ENCODE peak calls at places on chromosome 18, in four cellular contexts. One of them, this sample, is unnamed.

GRCh38 chr18:51559198-51559901 is 361.9 kb upstream of the MEX3C start:
- DNase-seq in progenitor cell of endocrine pancreas: no peak
- DNase-seq in heart right ventricle: no peak
- DNase-seq in neural progenitor cell: no peak
- DNase-seq in this sample: no peak

GRCh38 chr18:65768379-65768778 is 17.6 kb downstream of the CDH7 start:
- DNase-seq in neural progenitor cell: no peak
- DNase-seq in heart right ventricle: no peak
- DNase-seq in progenitor cell of endocrine pancreas: no peak
- DNase-seq in this sample: peak; percentile 42

GRCh38 chr18:32552421-32553030 is 81.8 kb upstream of the GAREM1 start:
- DNase-seq in neural progenitor cell: peak; percentile 81
- DNase-seq in heart right ventricle: peak; percentile 12
- DNase-seq in progenitor cell of endocrine pancreas: peak; percentile 23
- DNase-seq in this sample: peak; percentile 68

GRCh38 chr18:21672868-21673267 is 31.7 kb downstream of the ABHD3 start:
- DNase-seq in neural progenitor cell: no peak
- DNase-seq in heart right ventricle: peak; percentile 27
- DNase-seq in progenitor cell of endocrine pancreas: no peak
- DNase-seq in this sample: peak; percentile 89

GRCh38 chr18:5057348-5058012 is 139.6 kb downstream of the AKAIN1 start:
- DNase-seq in neural progenitor cell: peak; percentile 85
- DNase-seq in heart right ventricle: peak; percentile 29
- DNase-seq in progenitor cell of endocrine pancreas: peak; percentile 53
- DNase-seq in this sample: peak; percentile 28

GRCh38 chr18:76391038-76391437 is 104.0 kb downstream of the ZNF516 start:
- DNase-seq in neural progenitor cell: no peak
- DNase-seq in progenitor cell of endocrine pancreas: no peak
- DNase-seq in heart right ventricle: no peak
- DNase-seq in this sample: no peak

GRCh38 chr18:49431563-49431962 is 28.9 kb downstream of the DYM start:
- DNase-seq in progenitor cell of endocrine pancreas: no peak
- DNase-seq in neural progenitor cell: no peak
- DNase-seq in heart right ventricle: no peak
- DNase-seq in this sample: peak; percentile 49

GRCh38 chr18:45014047-45014501 is 333.4 kb downstream of the SETBP1 start:
- DNase-seq in progenitor cell of endocrine pancreas: no peak
- DNase-seq in neural progenitor cell: peak; percentile 32
- DNase-seq in heart right ventricle: no peak
- DNase-seq in this sample: peak; percentile 80

GRCh38 chr18:79574938-79575525 is 104.6 kb upstream of the CTDP1 start:
- DNase-seq in progenitor cell of endocrine pancreas: no peak
- DNase-seq in neural progenitor cell: no peak
- DNase-seq in heart right ventricle: no peak
- DNase-seq in this sample: no peak

GRCh38 chr18:27073404-27073830 is 111.7 kb downstream of the CHST9 start:
- DNase-seq in heart right ventricle: no peak
- DNase-seq in neural progenitor cell: no peak
- DNase-seq in progenitor cell of endocrine pancreas: no peak
- DNase-seq in this sample: no peak

GRCh38 chr18:46333371-46334199 is 229.4 kb downstream of the HAUS1 start:
- DNase-seq in neural progenitor cell: peak; percentile 86
- DNase-seq in progenitor cell of endocrine pancreas: peak; percentile 47
- DNase-seq in heart right ventricle: peak; percentile 64
- DNase-seq in this sample: peak; percentile 17

GRCh38 chr18:78129260-78129659 is 850.4 kb upstream of the SALL3 start:
- DNase-seq in neural progenitor cell: no peak
- DNase-seq in progenitor cell of endocrine pancreas: no peak
- DNase-seq in heart right ventricle: no peak
- DNase-seq in this sample: no peak

GRCh38 chr18:13213036-13213795 is 5.3 kb upstream of the LDLRAD4 start:
- DNase-seq in progenitor cell of endocrine pancreas: no peak
- DNase-seq in neural progenitor cell: no peak
- DNase-seq in heart right ventricle: no peak
- DNase-seq in this sample: no peak

GRCh38 chr18:4242431-4243161 is 212.5 kb downstream of the DLGAP1 start:
- DNase-seq in neural progenitor cell: no peak
- DNase-seq in progenitor cell of endocrine pancreas: no peak
- DNase-seq in heart right ventricle: no peak
- DNase-seq in this sample: no peak

GRCh38 chr18:68399721-68400120 is 315.2 kb downstream of the TMX3 start:
- DNase-seq in heart right ventricle: no peak
- DNase-seq in neural progenitor cell: no peak
- DNase-seq in progenitor cell of endocrine pancreas: no peak
- DNase-seq in this sample: no peak

GRCh38 chr18:76064998-76065397 is 430.0 kb downstream of the ZNF516 start:
- DNase-seq in heart right ventricle: no peak
- DNase-seq in progenitor cell of endocrine pancreas: no peak
- DNase-seq in neural progenitor cell: peak; percentile 52
- DNase-seq in this sample: peak; percentile 3

GRCh38 chr18:9334351-9335254 is at the start of gene TWSG1:
- DNase-seq in heart right ventricle: peak; percentile 95
- DNase-seq in neural progenitor cell: peak; percentile 98
- DNase-seq in progenitor cell of endocrine pancreas: peak; percentile 93
- DNase-seq in this sample: peak; percentile 74
- TF ChIP-seq CTCF in heart right ventricle: peak; percentile 45
- TF ChIP-seq CTCF in neural progenitor cell: peak; percentile 53
- TF ChIP-seq CTCF in progenitor cell of endocrine pancreas: peak; percentile 45
- TF ChIP-seq CTCF in this sample: peak; percentile 48

DNA sequence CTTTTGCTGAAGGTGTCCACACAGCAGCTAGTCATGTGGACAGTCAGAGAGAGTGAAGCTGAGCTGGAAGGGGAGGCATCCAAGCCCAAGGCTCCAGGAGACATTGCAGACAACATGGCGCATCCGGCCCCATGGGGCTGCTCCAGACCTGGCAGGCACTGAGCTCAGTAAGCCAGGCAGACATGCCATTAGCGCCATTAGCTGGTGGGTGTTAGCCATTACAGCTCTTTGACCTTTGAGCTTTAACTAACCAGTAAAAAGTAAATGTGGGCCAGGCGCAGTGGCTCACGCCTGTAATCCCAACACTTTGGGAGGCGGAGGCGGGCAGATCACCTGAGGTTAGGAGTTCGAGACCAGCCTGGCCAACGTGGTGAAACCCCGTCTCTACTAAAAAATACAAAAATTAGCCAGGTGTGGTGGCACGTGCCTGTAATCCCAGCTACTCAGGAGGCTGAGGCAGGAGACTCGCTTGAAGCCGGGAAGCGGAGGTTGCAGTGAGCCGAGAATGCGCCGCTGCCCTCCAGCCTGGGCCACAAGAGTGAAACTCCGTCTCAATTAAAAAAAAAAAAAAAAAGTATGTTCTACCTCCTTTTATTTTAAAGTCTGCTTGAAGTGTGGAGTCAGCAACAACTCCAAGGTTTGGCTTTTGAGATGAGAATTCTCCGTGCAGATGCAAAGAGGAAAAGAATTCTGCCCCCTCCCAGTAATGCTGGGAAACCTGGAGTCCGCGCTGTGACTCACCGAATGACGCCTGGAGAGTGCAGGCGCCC is 69.4 kb downstream of the TWSG1 start:
- DNase-seq in heart right ventricle: no peak
- DNase-seq in neural progenitor cell: peak; percentile 26
- DNase-seq in progenitor cell of endocrine pancreas: no peak
- DNase-seq in this sample: no peak
- TF ChIP-seq CTCF in heart right ventricle: no peak
- TF ChIP-seq CTCF in neural progenitor cell: peak; percentile 27
- TF ChIP-seq CTCF in progenitor cell of endocrine pancreas: no peak
- TF ChIP-seq CTCF in this sample: no peak

DNA sequence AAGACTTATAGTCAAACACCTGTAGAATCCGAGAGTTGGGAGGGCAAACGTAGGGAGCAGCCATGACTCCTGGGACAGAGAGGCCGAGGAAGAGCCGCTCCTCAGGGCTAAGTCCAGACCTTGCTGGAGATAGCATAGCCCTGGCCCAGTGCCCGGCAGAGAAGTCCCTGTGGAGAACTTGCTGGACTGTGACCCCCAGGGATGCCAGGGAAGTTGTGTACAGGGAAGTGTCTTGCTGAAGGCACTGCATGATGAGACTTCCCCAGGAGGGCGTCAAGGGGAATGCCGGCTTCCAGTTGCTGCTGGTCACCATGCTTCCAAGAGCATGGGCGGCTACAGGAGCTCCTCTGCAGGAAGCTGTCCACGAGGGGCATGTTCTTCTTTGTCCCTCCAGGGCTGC is 8.6 kb upstream of the CNDP1 start:
- DNase-seq in progenitor cell of endocrine pancreas: no peak
- DNase-seq in neural progenitor cell: no peak
- DNase-seq in heart right ventricle: peak; percentile 40
- DNase-seq in this sample: no peak
- TF ChIP-seq CTCF in progenitor cell of endocrine pancreas: no peak
- TF ChIP-seq CTCF in neural progenitor cell: no peak
- TF ChIP-seq CTCF in heart right ventricle: no peak
- TF ChIP-seq CTCF in this sample: no peak

GRCh38 chr18:60981651-60982050 is 351.6 kb upstream of the CDH20 start:
- DNase-seq in progenitor cell of endocrine pancreas: no peak
- DNase-seq in neural progenitor cell: no peak
- DNase-seq in heart right ventricle: no peak
- DNase-seq in this sample: no peak
- TF ChIP-seq CTCF in progenitor cell of endocrine pancreas: no peak
- TF ChIP-seq CTCF in neural progenitor cell: no peak
- TF ChIP-seq CTCF in heart right ventricle: no peak
- TF ChIP-seq CTCF in this sample: no peak

GRCh38 chr18:58578835-58579560 is 49.9 kb downstream of the ALPK2 start:
- DNase-seq in progenitor cell of endocrine pancreas: no peak
- DNase-seq in neural progenitor cell: no peak
- DNase-seq in heart right ventricle: no peak
- DNase-seq in this sample: peak; percentile 22

GRCh38 chr18:58579561-58580047 is 49.3 kb downstream of the ALPK2 start:
- DNase-seq in progenitor cell of endocrine pancreas: no peak
- DNase-seq in heart right ventricle: no peak
- DNase-seq in neural progenitor cell: no peak
- DNase-seq in this sample: no peak

GRCh38 chr18:58580078-58580477 is 48.8 kb downstream of the ALPK2 start:
- DNase-seq in heart right ventricle: no peak
- DNase-seq in progenitor cell of endocrine pancreas: no peak
- DNase-seq in neural progenitor cell: no peak
- DNase-seq in this sample: no peak

GRCh38 chr18:58581265-58581664 is 47.6 kb downstream of the ALPK2 start:
- DNase-seq in progenitor cell of endocrine pancreas: no peak
- DNase-seq in heart right ventricle: no peak
- DNase-seq in neural progenitor cell: no peak
- DNase-seq in this sample: peak; percentile 45

DNA sequence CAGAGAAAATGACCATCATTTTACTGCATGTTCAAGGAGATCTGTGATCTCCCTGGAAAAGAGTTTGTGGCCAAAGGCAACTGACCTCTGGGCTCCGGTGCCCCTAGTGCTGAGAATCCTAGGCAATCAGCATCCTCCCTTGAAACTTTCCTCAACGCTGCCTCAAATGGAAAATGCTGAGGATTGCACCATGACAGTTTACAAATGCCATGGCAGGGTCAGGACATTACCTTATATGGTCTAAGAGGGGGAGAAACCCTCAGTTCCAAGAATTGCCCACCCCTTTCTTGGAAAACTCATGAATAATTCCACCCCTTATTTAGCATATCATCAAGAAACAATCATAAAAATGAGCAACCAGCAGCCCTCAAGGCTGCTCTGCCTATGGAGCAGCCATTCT is 48.3 kb downstream of the ALPK2 start:
- DNase-seq in progenitor cell of endocrine pancreas: no peak
- DNase-seq in heart right ventricle: no peak
- DNase-seq in neural progenitor cell: peak; percentile 38
- DNase-seq in this sample: no peak
- TF ChIP-seq CTCF in progenitor cell of endocrine pancreas: no peak
- TF ChIP-seq CTCF in heart right ventricle: no peak
- TF ChIP-seq CTCF in neural progenitor cell: peak; percentile 30
- TF ChIP-seq CTCF in this sample: no peak

DNA sequence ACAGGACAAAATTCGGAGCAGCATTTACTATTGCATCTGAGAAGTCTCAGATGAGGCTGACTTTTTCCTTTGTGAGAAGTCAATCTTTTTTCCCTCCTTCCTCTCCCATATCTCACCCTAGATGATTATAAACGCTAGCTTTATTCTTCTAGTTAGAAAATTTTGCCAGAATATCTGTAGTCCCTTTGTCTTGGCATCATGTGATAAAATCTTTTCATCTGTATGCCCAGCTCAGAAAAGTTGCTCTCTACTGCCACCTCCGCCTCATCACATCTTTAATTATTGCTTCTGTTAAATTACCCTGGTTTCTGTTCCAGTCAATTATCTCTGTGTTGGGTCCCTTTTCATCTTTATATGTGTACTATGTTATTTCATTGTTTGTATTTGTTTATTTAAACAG is 210.8 kb upstream of the SLC35G4 start:
- DNase-seq in progenitor cell of endocrine pancreas: no peak
- DNase-seq in neural progenitor cell: no peak
- DNase-seq in heart right ventricle: no peak
- DNase-seq in this sample: no peak
- TF ChIP-seq CTCF in progenitor cell of endocrine pancreas: peak; percentile 8
- TF ChIP-seq CTCF in neural progenitor cell: peak; percentile 49
- TF ChIP-seq CTCF in heart right ventricle: no peak
- TF ChIP-seq CTCF in this sample: no peak

DNA sequence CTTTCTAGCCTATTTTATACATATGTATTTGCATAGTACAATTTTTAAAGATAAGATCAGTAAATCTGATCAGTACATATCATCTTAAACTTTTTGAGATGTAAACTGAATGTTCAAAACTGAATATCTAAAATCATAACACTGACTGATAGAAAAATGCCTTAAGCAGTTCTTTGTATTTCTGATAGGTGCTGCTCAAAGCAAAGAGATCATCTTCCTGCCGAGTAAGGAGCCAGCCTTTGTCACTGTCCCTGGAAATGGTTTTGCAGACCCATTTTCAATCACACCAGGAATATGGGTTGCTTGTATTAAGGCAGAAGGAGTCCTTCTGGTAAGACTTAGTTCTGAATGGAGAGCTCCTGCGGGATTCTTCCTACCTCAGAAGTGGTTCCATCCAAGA is 135.0 kb downstream of the LAMA3 start:
- DNase-seq in progenitor cell of endocrine pancreas: no peak
- DNase-seq in heart right ventricle: no peak
- DNase-seq in neural progenitor cell: no peak
- DNase-seq in this sample: peak; percentile 13
- TF ChIP-seq CTCF in progenitor cell of endocrine pancreas: no peak
- TF ChIP-seq CTCF in heart right ventricle: no peak
- TF ChIP-seq CTCF in neural progenitor cell: no peak
- TF ChIP-seq CTCF in this sample: no peak

GRCh38 chr18:55763298-55763697 is 175.3 kb upstream of the TCF4 start:
- DNase-seq in heart right ventricle: no peak
- DNase-seq in progenitor cell of endocrine pancreas: no peak
- DNase-seq in neural progenitor cell: no peak
- DNase-seq in this sample: peak; percentile 75
- TF ChIP-seq CTCF in heart right ventricle: no peak
- TF ChIP-seq CTCF in progenitor cell of endocrine pancreas: no peak
- TF ChIP-seq CTCF in neural progenitor cell: no peak
- TF ChIP-seq CTCF in this sample: no peak

GRCh38 chr18:73947180-73947989 is 200.2 kb downstream of the FBXO15 start:
- DNase-seq in progenitor cell of endocrine pancreas: no peak
- DNase-seq in heart right ventricle: no peak
- DNase-seq in neural progenitor cell: no peak
- DNase-seq in this sample: no peak
- TF ChIP-seq CTCF in progenitor cell of endocrine pancreas: no peak
- TF ChIP-seq CTCF in heart right ventricle: no peak
- TF ChIP-seq CTCF in neural progenitor cell: no peak
- TF ChIP-seq CTCF in this sample: no peak

This sample was measured in bronchial epithelial cell.